ENCODE peak calls at places on chromosome 13, in nine cellular contexts. F is brain microvascular endothelial cell, W is foreskin fibroblast, A is HFFc6, I is thoracic aorta, L is SK-N-SH, D is GM12865, H is heart left ventricle, N is fibroblast of the aortic adventitia. E is an unnamed sample.
A peak's percentile ranks its signal among the peaks of the same experiment; 100 is the strongest.

GRCh38 chr13:40993987-40994386 is 25.1 kb downstream of the ELF1 start:
- DNase-seq in I (no peak), A (no peak), H (no peak), D (no peak), L (no peak), F (no peak), N (no peak), W (no peak), E (no peak)

GRCh38 chr13:35978607-35979316 is 152.4 kb downstream of the DCLK1 start:
- DNase-seq in A (peak; percentile 55), L (peak; percentile 54), I (no peak), W (peak; percentile 81), F (peak; percentile 81), H (no peak), N (peak; percentile 91), D (peak; percentile 62), E (peak; percentile 52)

GRCh38 chr13:50098693-50099092 is 83.4 kb downstream of the KCNRG start:
- DNase-seq in W (no peak), D (no peak), H (no peak), I (no peak), L (no peak), F (no peak), N (no peak), A (no peak), E (no peak)

GRCh38 chr13:58804832-58805231 is 1173.3 kb downstream of the PCDH17 start:
- DNase-seq in L (peak; percentile 22), F (no peak), D (no peak), A (no peak), N (no peak), W (no peak), H (no peak), I (no peak), E (no peak)

GRCh38 chr13:32586022-32586900 is at the start of gene PDS5B:
- DNase-seq in L (peak; percentile 98), A (peak; percentile 91), I (peak; percentile 63), W (peak; percentile 98), H (peak; percentile 96), N (peak; percentile 91), F (peak; percentile 90), D (peak; percentile 97), E (peak; percentile 95)

GRCh38 chr13:53200498-53201453 is 172.2 kb downstream of the OLFM4 start:
- DNase-seq in A (no peak), L (peak; percentile 44), N (no peak), H (peak; percentile 53), I (no peak), D (no peak), W (peak; percentile 1), F (no peak), E (peak; percentile 40)

GRCh38 chr13:51328488-51328887 is 11.0 kb upstream of the SERPINE3 start:
- DNase-seq in H (no peak), N (no peak), I (no peak), F (no peak), W (no peak), D (no peak), L (no peak), A (no peak), E (no peak)

GRCh38 chr13:41019027-41019487 is at the start of gene ELF1:
- DNase-seq in I (no peak), N (peak; percentile 73), H (peak; percentile 43), L (no peak), D (peak; percentile 95), W (peak; percentile 66), F (peak; percentile 48), A (no peak), E (peak; percentile 54)

GRCh38 chr13:45411226-45411625 is 6.9 kb downstream of the SLC25A30 start:
- DNase-seq in N (no peak), A (no peak), D (no peak), F (no peak), L (no peak), W (no peak), H (no peak), I (no peak), E (no peak)

GRCh38 chr13:61654501-61654900 is 238.9 kb upstream of the PCDH20 start:
- DNase-seq in D (no peak), A (no peak), N (no peak), L (no peak), I (no peak), W (no peak), F (no peak), H (no peak), E (no peak)

GRCh38 chr13:98484289-98485219 is 92.4 kb downstream of the STK24 start:
- DNase-seq in H (peak; percentile 65), D (peak; percentile 84), F (peak; percentile 98), N (peak; percentile 90), I (peak; percentile 85), L (no peak), W (peak; percentile 96), A (peak; percentile 93), E (peak; percentile 69)

GRCh38 chr13:108313382-108313781 is 43.9 kb downstream of the TNFSF13B start:
- DNase-seq in H (peak; percentile 25), A (no peak), W (no peak), L (no peak), I (no peak), N (no peak), F (no peak), D (no peak), E (no peak)

GRCh38 chr13:77696006-77696862 is 1.3 kb upstream of the SLAIN1 start:
- DNase-seq in H (no peak), F (no peak), I (no peak), L (peak; percentile 45), W (peak; percentile 1), A (no peak), N (no peak), D (peak; percentile 51), E (peak; percentile 34)

GRCh38 chr13:97205971-97206370 is 16.2 kb upstream of the MBNL2 start:
- DNase-seq in L (no peak), F (peak; percentile 88), H (no peak), I (no peak), W (peak; percentile 34), A (peak; percentile 61), D (no peak), N (peak; percentile 59), E (no peak)

GRCh38 chr13:73039201-73040108 is 19.4 kb upstream of the KLF5 start:
- DNase-seq in L (no peak), I (no peak), A (no peak), W (no peak), D (no peak), H (no peak), F (no peak), N (no peak), E (no peak)
- TF ChIP-seq CTCF in L (no peak), I (no peak), A (peak; percentile 29), W (no peak), D (no peak), H (no peak), F (no peak), N (no peak), E (no peak)

GRCh38 chr13:24727731-24728601 is 36.0 kb upstream of the RNF17 start:
- DNase-seq in H (peak; percentile 44), L (peak; percentile 85), D (peak; percentile 94), N (peak; percentile 89), A (peak; percentile 81), W (peak; percentile 88), I (peak; percentile 38), F (peak; percentile 82), E (peak; percentile 90)

GRCh38 chr13:24723206-24723605 is 40.8 kb upstream of the RNF17 start:
- DNase-seq in A (no peak), F (no peak), L (no peak), W (no peak), H (no peak), N (no peak), D (no peak), I (no peak), E (no peak)

GRCh38 chr13:24724714-24725113 is 39.3 kb upstream of the RNF17 start:
- DNase-seq in A (no peak), L (no peak), D (no peak), W (no peak), H (no peak), N (peak; percentile 2), I (no peak), F (no peak), E (no peak)

GRCh38 chr13:24725379-24725778 is 38.6 kb upstream of the RNF17 start:
- DNase-seq in A (no peak), L (no peak), F (no peak), D (no peak), N (no peak), W (no peak), H (no peak), I (no peak), E (no peak)
- TF ChIP-seq CTCF in A (no peak), L (no peak), F (no peak), D (no peak), N (no peak), W (no peak), H (no peak), I (no peak), E (no peak)

GRCh38 chr13:105982219-105982618 is 553.2 kb downstream of the EFNB2 start:
- DNase-seq in D (no peak), F (no peak), A (no peak), L (no peak), I (no peak), W (no peak), H (no peak), N (no peak), E (no peak)
- TF ChIP-seq CTCF in D (no peak), F (no peak), A (no peak), L (peak; percentile 14), I (no peak), W (no peak), H (no peak), N (no peak), E (no peak)

GRCh38 chr13:37049810-37050209 is 9.7 kb downstream of the SUPT20H start:
- DNase-seq in H (no peak), A (no peak), L (no peak), N (no peak), D (no peak), W (no peak), I (no peak), F (no peak), E (no peak)
- TF ChIP-seq CTCF in H (no peak), A (peak; percentile 57), L (peak; percentile 33), N (no peak), D (no peak), W (no peak), I (no peak), F (peak; percentile 29), E (peak; percentile 13)

GRCh38 chr13:27170221-27170520 is 1.4 kb downstream of the USP12 start:
- DNase-seq in D (peak; percentile 72), A (peak; percentile 68), L (no peak), I (no peak), N (peak; percentile 72), W (peak; percentile 81), F (peak; percentile 60), H (no peak), E (peak; percentile 67)
- TF ChIP-seq CTCF in D (no peak), A (no peak), L (no peak), I (no peak), N (peak; percentile 19), W (no peak), F (no peak), H (no peak), E (no peak)

DNA sequence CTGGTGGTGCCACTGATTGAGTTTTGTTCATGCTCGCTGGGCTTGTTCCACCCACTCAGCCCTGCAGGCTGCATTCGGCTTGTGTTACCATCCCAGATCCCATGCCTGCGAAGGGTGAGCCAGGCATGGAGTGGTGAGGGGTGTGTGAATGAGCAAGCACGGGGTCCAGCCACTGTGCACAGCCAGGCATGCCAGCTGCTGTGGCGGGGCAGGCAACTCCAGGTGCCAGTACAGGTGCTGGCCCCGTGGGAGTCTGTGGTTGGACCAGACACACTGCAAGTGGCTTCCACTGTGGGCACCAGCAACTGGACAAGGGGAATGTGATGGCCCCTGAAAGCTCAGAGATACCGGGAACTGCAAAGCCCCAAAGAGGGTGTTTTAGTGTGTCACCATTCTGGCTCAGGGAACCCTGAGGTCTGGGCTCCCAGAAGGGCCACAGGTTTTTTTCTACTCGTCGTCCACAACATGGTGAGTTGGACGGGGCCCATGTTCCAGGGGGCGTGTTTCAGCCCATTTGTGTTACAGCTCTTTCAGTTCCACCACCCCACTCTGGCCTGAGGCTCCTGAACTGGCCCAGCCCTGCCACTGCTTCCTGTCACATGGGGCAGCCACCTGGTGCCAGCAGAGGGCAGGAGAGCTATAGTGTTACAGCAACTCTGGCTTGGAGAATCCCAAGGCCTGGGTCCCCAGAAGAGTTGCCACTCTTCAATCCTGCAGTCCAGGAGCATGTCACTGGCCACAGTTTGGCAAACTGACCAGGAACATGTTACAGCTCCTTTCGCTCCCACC is 217.0 kb upstream of the OBI1 start:
- DNase-seq in H (no peak), D (peak; percentile 62), F (no peak), N (no peak), I (no peak), W (no peak), L (no peak), A (no peak), E (no peak)
- TF ChIP-seq CTCF in H (no peak), D (peak; percentile 36), F (no peak), N (no peak), I (no peak), W (no peak), L (no peak), A (no peak), E (peak; percentile 30)

E was measured in GM13977.